ENCODE peak calls at places on chromosomes 6 and 20, in five cellular contexts. K, R, M, F and V are unnamed samples.
A peak's percentile ranks its signal among the peaks of the same experiment; 100 is the strongest.

GRCh38 chr6:76792394-76792793 is 670.9 kb downstream of the HTR1B start:
- DNase-seq in M (no peak), K (no peak), F (no peak), R (no peak), V (no peak)

GRCh38 chr6:160863782-160864181 is 127.8 kb upstream of the MAP3K4 start:
- DNase-seq in R (no peak), F (no peak), M (no peak), K (no peak), V (no peak)

GRCh38 chr20:46963196-46963529 is 68.5 kb downstream of the EYA2 start:
- DNase-seq in M (no peak), R (no peak), F (no peak), K (no peak), V (no peak)

GRCh38 chr6:133424359-133424758 is 183.2 kb downstream of the EYA4 start:
- DNase-seq in R (no peak), K (no peak), M (no peak), F (no peak), V (no peak)

GRCh38 chr6:107318100-107318736 is 141.1 kb downstream of the PDSS2 start:
- DNase-seq in F (peak; percentile 37), K (peak; percentile 1), M (peak; percentile 52), R (peak; percentile 50), V (peak; percentile 6)

GRCh38 chr6:25259756-25260155 is 19.4 kb upstream of the CARMIL1 start:
- DNase-seq in F (no peak), M (no peak), R (no peak), K (no peak), V (no peak)

GRCh38 chr20:44028868-44029847 is 114.5 kb downstream of the TOX2 start:
- DNase-seq in M (no peak), R (no peak), F (no peak), K (no peak), V (no peak)

GRCh38 chr6:11111769-11112437 is 378 bp upstream of the ERVFRD-1 start:
- DNase-seq in M (no peak), F (no peak), K (no peak), R (no peak), V (no peak)

GRCh38 chr6:111918825-111919224 is 45.6 kb upstream of the FYN start:
- DNase-seq in M (no peak), K (no peak), R (no peak), F (no peak), V (no peak)

GRCh38 chr6:104940881-104941693 is 15.8 kb upstream of the LIN28B start:
- DNase-seq in K (peak; percentile 26), F (peak; percentile 16), R (no peak), M (peak; percentile 31), V (no peak)

GRCh38 chr6:51118754-51119153 is 300.1 kb downstream of the TFAP2B start:
- DNase-seq in M (no peak), K (no peak), R (no peak), F (no peak), V (no peak)

GRCh38 chr20:58019027-58019849 is 209.2 kb downstream of the ANKRD60 start:
- DNase-seq in F (no peak), R (no peak), M (no peak), K (no peak), V (no peak)

GRCh38 chr6:73580247-73581149 is 59.7 kb upstream of the EEF1A1 start:
- DNase-seq in R (peak; percentile 76), F (peak; percentile 45), M (peak; percentile 84), K (peak; percentile 82), V (peak; percentile 66)

GRCh38 chr20:62605996-62606395 is 36.3 kb upstream of the SLCO4A1 start:
- DNase-seq in R (no peak), F (no peak), M (no peak), K (no peak), V (no peak)

GRCh38 chr6:144143878-144144277 is 6.4 kb upstream of the STX11 start:
- DNase-seq in R (no peak), M (no peak), F (no peak), K (no peak), V (no peak)

GRCh38 chr6:144340541-144341371 is 55.6 kb downstream of the UTRN start:
- DNase-seq in R (no peak), F (no peak), M (no peak), K (no peak), V (no peak)